ENCODE peak calls at places on chromosomes 3 and 15, in nine cellular contexts. One of them, this sample, is unnamed.

GRCh38 chr3:48429416-48430358 is at the start of gene PLXNB1:
- DNase-seq in cardiac muscle cell: peak
- DNase-seq in mammary epithelial cell: peak
- DNase-seq in body of pancreas: peak
- DNase-seq in AG04450: no peak
- DNase-seq in HFF-Myc: no peak
- DNase-seq in AG09309: no peak
- DNase-seq in naive thymus-derived CD4-positive, alpha-beta T cell: peak
- DNase-seq in right cardiac atrium: peak
- DNase-seq in this sample: peak

GRCh38 chr3:161139686-161140085 is 34.5 kb upstream of the B3GALNT1 start:
- DNase-seq in cardiac muscle cell: no peak
- DNase-seq in mammary epithelial cell: no peak
- DNase-seq in body of pancreas: no peak
- DNase-seq in AG04450: no peak
- DNase-seq in HFF-Myc: no peak
- DNase-seq in AG09309: no peak
- DNase-seq in naive thymus-derived CD4-positive, alpha-beta T cell: no peak
- DNase-seq in right cardiac atrium: no peak
- DNase-seq in this sample: no peak

GRCh38 chr15:81785181-81785580 is 260.6 kb downstream of the MEX3B start:
- DNase-seq in cardiac muscle cell: no peak
- DNase-seq in mammary epithelial cell: no peak
- DNase-seq in body of pancreas: no peak
- DNase-seq in AG04450: no peak
- DNase-seq in HFF-Myc: no peak
- DNase-seq in AG09309: no peak
- DNase-seq in naive thymus-derived CD4-positive, alpha-beta T cell: no peak
- DNase-seq in right cardiac atrium: no peak
- DNase-seq in this sample: no peak

GRCh38 chr3:4234894-4235293 is 68.3 kb upstream of the SETMAR start:
- DNase-seq in cardiac muscle cell: no peak
- DNase-seq in mammary epithelial cell: no peak
- DNase-seq in body of pancreas: no peak
- DNase-seq in AG04450: no peak
- DNase-seq in HFF-Myc: no peak
- DNase-seq in AG09309: no peak
- DNase-seq in naive thymus-derived CD4-positive, alpha-beta T cell: no peak
- DNase-seq in right cardiac atrium: no peak
- DNase-seq in this sample: no peak

GRCh38 chr3:32646761-32647160 is 38.2 kb upstream of the CNOT10 start:
- DNase-seq in cardiac muscle cell: no peak
- DNase-seq in mammary epithelial cell: no peak
- DNase-seq in body of pancreas: no peak
- DNase-seq in AG04450: no peak
- DNase-seq in HFF-Myc: peak
- DNase-seq in AG09309: peak
- DNase-seq in naive thymus-derived CD4-positive, alpha-beta T cell: no peak
- DNase-seq in right cardiac atrium: no peak
- DNase-seq in this sample: no peak

GRCh38 chr15:39367591-39367990 is 213.3 kb upstream of the THBS1 start:
- DNase-seq in cardiac muscle cell: no peak
- DNase-seq in mammary epithelial cell: no peak
- DNase-seq in body of pancreas: no peak
- DNase-seq in AG04450: no peak
- DNase-seq in HFF-Myc: no peak
- DNase-seq in AG09309: peak
- DNase-seq in naive thymus-derived CD4-positive, alpha-beta T cell: no peak
- DNase-seq in right cardiac atrium: no peak
- DNase-seq in this sample: no peak

GRCh38 chr3:195270350-195271115 is 426 bp downstream of the XXYLT1 start:
- DNase-seq in cardiac muscle cell: peak
- DNase-seq in mammary epithelial cell: peak
- DNase-seq in body of pancreas: peak
- DNase-seq in AG04450: no peak
- DNase-seq in HFF-Myc: no peak
- DNase-seq in AG09309: no peak
- DNase-seq in naive thymus-derived CD4-positive, alpha-beta T cell: peak
- DNase-seq in right cardiac atrium: no peak
- DNase-seq in this sample: no peak

GRCh38 chr3:57952651-57953050 is 55.6 kb upstream of the FLNB start:
- DNase-seq in cardiac muscle cell: no peak
- DNase-seq in mammary epithelial cell: no peak
- DNase-seq in body of pancreas: no peak
- DNase-seq in AG04450: no peak
- DNase-seq in HFF-Myc: no peak
- DNase-seq in AG09309: no peak
- DNase-seq in naive thymus-derived CD4-positive, alpha-beta T cell: no peak
- DNase-seq in right cardiac atrium: no peak
- DNase-seq in this sample: no peak

GRCh38 chr15:65085990-65086679 is 9.6 kb downstream of the KBTBD13 start:
- DNase-seq in cardiac muscle cell: peak
- DNase-seq in mammary epithelial cell: peak
- DNase-seq in body of pancreas: no peak
- DNase-seq in AG04450: no peak
- DNase-seq in HFF-Myc: no peak
- DNase-seq in AG09309: no peak
- DNase-seq in naive thymus-derived CD4-positive, alpha-beta T cell: no peak
- DNase-seq in right cardiac atrium: no peak
- DNase-seq in this sample: no peak

GRCh38 chr3:129602309-129602708 is 4.2 kb downstream of the PLXND1 start:
- DNase-seq in cardiac muscle cell: no peak
- DNase-seq in mammary epithelial cell: no peak
- DNase-seq in body of pancreas: no peak
- DNase-seq in AG04450: no peak
- DNase-seq in HFF-Myc: no peak
- DNase-seq in AG09309: no peak
- DNase-seq in naive thymus-derived CD4-positive, alpha-beta T cell: no peak
- DNase-seq in right cardiac atrium: no peak
- DNase-seq in this sample: no peak

GRCh38 chr3:129602730-129603560 is 3.5 kb downstream of the PLXND1 start:
- DNase-seq in cardiac muscle cell: peak
- DNase-seq in mammary epithelial cell: no peak
- DNase-seq in body of pancreas: peak
- DNase-seq in AG04450: peak
- DNase-seq in HFF-Myc: peak
- DNase-seq in AG09309: peak
- DNase-seq in naive thymus-derived CD4-positive, alpha-beta T cell: no peak
- DNase-seq in right cardiac atrium: peak
- DNase-seq in this sample: peak

GRCh38 chr3:129604942-129605592 is 1.4 kb downstream of the PLXND1 start:
- DNase-seq in cardiac muscle cell: no peak
- DNase-seq in mammary epithelial cell: no peak
- DNase-seq in body of pancreas: no peak
- DNase-seq in AG04450: no peak
- DNase-seq in HFF-Myc: no peak
- DNase-seq in AG09309: no peak
- DNase-seq in naive thymus-derived CD4-positive, alpha-beta T cell: no peak
- DNase-seq in right cardiac atrium: no peak
- DNase-seq in this sample: no peak

GRCh38 chr3:129604223-129604941 is 2.1 kb downstream of the PLXND1 start:
- DNase-seq in cardiac muscle cell: no peak
- DNase-seq in mammary epithelial cell: no peak
- DNase-seq in body of pancreas: no peak
- DNase-seq in AG04450: no peak
- DNase-seq in HFF-Myc: no peak
- DNase-seq in AG09309: no peak
- DNase-seq in naive thymus-derived CD4-positive, alpha-beta T cell: no peak
- DNase-seq in right cardiac atrium: no peak
- DNase-seq in this sample: no peak

DNA sequence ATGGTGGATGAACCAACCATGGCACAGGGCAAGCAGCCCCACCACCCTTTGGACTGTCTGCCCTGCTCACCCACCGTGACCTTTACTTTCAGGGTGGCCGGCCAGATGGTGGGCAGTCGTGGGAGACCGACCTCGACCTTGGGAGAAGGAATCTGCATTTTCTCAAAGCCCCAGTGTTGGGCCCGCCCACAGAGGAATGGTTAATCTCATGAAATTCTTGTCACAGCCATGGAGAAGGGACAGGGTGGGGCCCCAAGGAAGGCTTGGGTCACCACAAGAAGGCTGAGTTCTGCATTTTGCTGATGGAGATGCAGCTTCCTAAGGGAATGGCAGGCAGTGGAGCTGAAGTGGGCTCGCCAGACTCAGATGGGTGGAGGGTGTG is 2.9 kb downstream of the PLXND1 start:
- DNase-seq in cardiac muscle cell: no peak
- DNase-seq in mammary epithelial cell: no peak
- DNase-seq in body of pancreas: no peak
- DNase-seq in AG04450: no peak
- DNase-seq in HFF-Myc: no peak
- DNase-seq in AG09309: no peak
- DNase-seq in naive thymus-derived CD4-positive, alpha-beta T cell: no peak
- DNase-seq in right cardiac atrium: no peak
- DNase-seq in this sample: no peak
- H3K4me3 ChIP-seq in cardiac muscle cell: no peak
- H3K4me3 ChIP-seq in mammary epithelial cell: no peak
- H3K4me3 ChIP-seq in body of pancreas: no peak
- H3K4me3 ChIP-seq in AG04450: peak
- H3K4me3 ChIP-seq in HFF-Myc: peak
- H3K4me3 ChIP-seq in AG09309: peak
- H3K4me3 ChIP-seq in naive thymus-derived CD4-positive, alpha-beta T cell: no peak
- H3K4me3 ChIP-seq in right cardiac atrium: peak
- H3K4me3 ChIP-seq in this sample: peak

DNA sequence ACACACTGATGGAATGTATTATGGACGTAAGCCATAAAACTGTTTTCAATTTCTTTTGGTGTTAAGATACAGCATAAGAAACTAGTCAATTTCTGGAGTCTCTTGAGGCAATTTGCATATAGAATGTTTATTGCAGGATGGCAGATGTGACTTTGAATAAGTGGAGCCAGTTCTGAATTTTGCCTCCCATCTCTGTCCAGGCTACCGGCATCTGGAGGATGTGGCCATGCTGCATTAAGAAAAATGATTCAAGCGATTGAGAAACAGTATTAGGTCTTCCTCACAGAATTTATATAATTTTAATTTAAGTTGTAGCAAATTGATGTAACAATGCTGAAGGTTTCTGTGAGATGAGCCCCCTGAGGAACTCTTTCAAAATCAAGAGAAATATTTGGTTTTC is 81.5 kb downstream of the CHST2 start:
- DNase-seq in cardiac muscle cell: no peak
- DNase-seq in mammary epithelial cell: no peak
- DNase-seq in body of pancreas: no peak
- DNase-seq in AG04450: no peak
- DNase-seq in HFF-Myc: no peak
- DNase-seq in AG09309: no peak
- DNase-seq in naive thymus-derived CD4-positive, alpha-beta T cell: no peak
- DNase-seq in right cardiac atrium: no peak
- DNase-seq in this sample: peak
- H3K4me3 ChIP-seq in cardiac muscle cell: no peak
- H3K4me3 ChIP-seq in mammary epithelial cell: no peak
- H3K4me3 ChIP-seq in body of pancreas: no peak
- H3K4me3 ChIP-seq in AG04450: no peak
- H3K4me3 ChIP-seq in HFF-Myc: no peak
- H3K4me3 ChIP-seq in AG09309: no peak
- H3K4me3 ChIP-seq in naive thymus-derived CD4-positive, alpha-beta T cell: no peak
- H3K4me3 ChIP-seq in right cardiac atrium: no peak
- H3K4me3 ChIP-seq in this sample: no peak

GRCh38 chr3:155876037-155876436 is 5.6 kb downstream of the GMPS start:
- DNase-seq in cardiac muscle cell: no peak
- DNase-seq in mammary epithelial cell: no peak
- DNase-seq in body of pancreas: no peak
- DNase-seq in AG04450: no peak
- DNase-seq in HFF-Myc: no peak
- DNase-seq in AG09309: no peak
- DNase-seq in naive thymus-derived CD4-positive, alpha-beta T cell: no peak
- DNase-seq in right cardiac atrium: no peak
- DNase-seq in this sample: no peak

GRCh38 chr3:155871746-155872158 is 1.3 kb downstream of the GMPS start:
- DNase-seq in cardiac muscle cell: no peak
- DNase-seq in mammary epithelial cell: no peak
- DNase-seq in body of pancreas: no peak
- DNase-seq in AG04450: no peak
- DNase-seq in HFF-Myc: no peak
- DNase-seq in AG09309: no peak
- DNase-seq in naive thymus-derived CD4-positive, alpha-beta T cell: peak
- DNase-seq in right cardiac atrium: no peak
- DNase-seq in this sample: no peak

GRCh38 chr3:155870945-155871745 is 695 bp downstream of the GMPS start:
- DNase-seq in cardiac muscle cell: peak
- DNase-seq in mammary epithelial cell: peak
- DNase-seq in body of pancreas: peak
- DNase-seq in AG04450: no peak
- DNase-seq in HFF-Myc: no peak
- DNase-seq in AG09309: no peak
- DNase-seq in naive thymus-derived CD4-positive, alpha-beta T cell: peak
- DNase-seq in right cardiac atrium: peak
- DNase-seq in this sample: no peak

GRCh38 chr3:155870133-155870944 is at the start of gene GMPS:
- DNase-seq in cardiac muscle cell: peak
- DNase-seq in mammary epithelial cell: peak
- DNase-seq in body of pancreas: peak
- DNase-seq in AG04450: peak
- DNase-seq in HFF-Myc: peak
- DNase-seq in AG09309: peak
- DNase-seq in naive thymus-derived CD4-positive, alpha-beta T cell: peak
- DNase-seq in right cardiac atrium: peak
- DNase-seq in this sample: peak

DNA sequence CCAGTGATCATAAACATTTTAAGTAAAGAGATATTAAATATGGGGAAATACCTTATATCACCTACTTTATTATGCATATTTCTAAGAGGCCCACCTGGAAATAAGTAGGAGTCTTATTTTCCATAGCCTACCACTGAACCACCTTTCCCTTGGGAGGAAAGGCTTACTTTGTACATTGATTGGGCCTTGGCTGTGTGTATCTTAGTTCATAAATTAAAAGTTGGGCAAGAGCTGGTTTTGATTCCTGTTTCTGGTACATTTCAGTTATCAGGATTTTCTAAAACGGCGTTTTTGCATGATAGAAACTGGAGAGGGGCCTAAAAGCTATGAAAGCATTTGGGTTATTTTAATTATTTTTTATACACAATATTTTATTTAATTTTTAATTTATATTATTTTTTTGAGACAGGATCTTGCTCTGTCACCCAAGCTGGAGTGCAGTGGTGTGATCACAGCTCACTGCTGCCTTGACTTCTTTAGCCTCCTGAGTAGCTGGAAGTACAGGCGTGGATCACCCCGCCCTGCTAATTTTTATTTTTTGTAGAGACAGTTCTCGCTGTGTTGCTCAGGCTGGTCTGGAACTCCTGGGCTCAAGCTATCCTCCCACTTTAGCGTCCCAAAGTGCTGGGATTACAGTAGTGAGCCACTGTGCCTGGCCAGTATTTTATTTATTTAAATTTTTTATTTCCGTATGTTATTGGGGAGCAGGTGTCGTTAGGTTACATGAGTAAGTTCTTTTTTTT is 2.6 kb downstream of the GMPS start:
- DNase-seq in cardiac muscle cell: no peak
- DNase-seq in mammary epithelial cell: no peak
- DNase-seq in body of pancreas: no peak
- DNase-seq in AG04450: no peak
- DNase-seq in HFF-Myc: no peak
- DNase-seq in AG09309: no peak
- DNase-seq in naive thymus-derived CD4-positive, alpha-beta T cell: no peak
- DNase-seq in right cardiac atrium: no peak
- DNase-seq in this sample: no peak
- H3K4me3 ChIP-seq in cardiac muscle cell: no peak
- H3K4me3 ChIP-seq in mammary epithelial cell: peak
- H3K4me3 ChIP-seq in body of pancreas: no peak
- H3K4me3 ChIP-seq in AG04450: no peak
- H3K4me3 ChIP-seq in HFF-Myc: peak
- H3K4me3 ChIP-seq in AG09309: no peak
- H3K4me3 ChIP-seq in naive thymus-derived CD4-positive, alpha-beta T cell: no peak
- H3K4me3 ChIP-seq in right cardiac atrium: no peak
- H3K4me3 ChIP-seq in this sample: no peak

GRCh38 chr3:103829723-103830326 is 1395.0 kb downstream of the ZPLD1 start:
- DNase-seq in cardiac muscle cell: no peak
- DNase-seq in mammary epithelial cell: no peak
- DNase-seq in body of pancreas: no peak
- DNase-seq in AG04450: no peak
- DNase-seq in HFF-Myc: no peak
- DNase-seq in AG09309: no peak
- DNase-seq in naive thymus-derived CD4-positive, alpha-beta T cell: no peak
- DNase-seq in right cardiac atrium: no peak
- DNase-seq in this sample: no peak
- H3K4me3 ChIP-seq in cardiac muscle cell: no peak
- H3K4me3 ChIP-seq in mammary epithelial cell: no peak
- H3K4me3 ChIP-seq in body of pancreas: no peak
- H3K4me3 ChIP-seq in AG04450: no peak
- H3K4me3 ChIP-seq in HFF-Myc: no peak
- H3K4me3 ChIP-seq in AG09309: no peak
- H3K4me3 ChIP-seq in naive thymus-derived CD4-positive, alpha-beta T cell: no peak
- H3K4me3 ChIP-seq in right cardiac atrium: no peak
- H3K4me3 ChIP-seq in this sample: no peak